ENCODE peak calls at places on chromosome 10, in six cellular contexts. T, Q, A, C, H and X are unnamed samples.

GRCh38 chr10:89369142-89370105 is 8.4 kb upstream of the IFIT1B start:
- DNase-seq in T (no peak), Q (no peak), A (peak; percentile 49), C (peak; percentile 35), H (no peak), X (peak; percentile 60)

GRCh38 chr10:124971276-124971675 is 29.4 kb downstream of the ZRANB1 start:
- DNase-seq in T (no peak), Q (no peak), A (no peak), C (no peak), H (no peak), X (no peak)

GRCh38 chr10:19629559-19629958 is 186.7 kb upstream of the PLXDC2 start:
- DNase-seq in T (peak; percentile 44), Q (peak; percentile 67), A (peak; percentile 71), C (peak; percentile 24), H (no peak), X (peak; percentile 67)

GRCh38 chr10:59857921-59858320 is 48.4 kb downstream of the CCDC6 start:
- DNase-seq in T (no peak), Q (no peak), A (no peak), C (no peak), H (no peak), X (no peak)

GRCh38 chr10:34808789-34809745 is 6.0 kb downstream of the PARD3 start:
- DNase-seq in T (peak; percentile 67), Q (peak; percentile 44), A (peak; percentile 73), C (peak; percentile 43), H (no peak), X (peak; percentile 43)

GRCh38 chr10:133391761-133392518 is 2.0 kb upstream of the MTG1 start:
- DNase-seq in T (no peak), Q (no peak), A (no peak), C (no peak), H (no peak), X (no peak)

GRCh38 chr10:119737827-119738226 is 12.0 kb downstream of the INPP5F start:
- DNase-seq in T (no peak), Q (no peak), A (peak; percentile 84), C (peak; percentile 80), H (no peak), X (peak; percentile 88)

GRCh38 chr10:114042895-114043531 is 653 bp upstream of the ADRB1 start:
- DNase-seq in T (peak; percentile 61), Q (no peak), A (peak; percentile 55), C (peak; percentile 33), H (peak; percentile 70), X (peak; percentile 4)

GRCh38 chr10:108583827-108584226 is 1339.5 kb downstream of the XPNPEP1 start:
- DNase-seq in T (no peak), Q (no peak), A (no peak), C (no peak), H (no peak), X (no peak)

GRCh38 chr10:44310762-44311562 is 73.9 kb downstream of the CXCL12 start:
- DNase-seq in T (peak; percentile 93), Q (peak; percentile 80), A (peak; percentile 79), C (peak; percentile 87), H (peak; percentile 94), X (peak; percentile 79)

GRCh38 chr10:86391986-86392722 is 25.6 kb upstream of the GRID1 start:
- DNase-seq in T (no peak), Q (no peak), A (no peak), C (no peak), H (peak; percentile 40), X (no peak)

DNA sequence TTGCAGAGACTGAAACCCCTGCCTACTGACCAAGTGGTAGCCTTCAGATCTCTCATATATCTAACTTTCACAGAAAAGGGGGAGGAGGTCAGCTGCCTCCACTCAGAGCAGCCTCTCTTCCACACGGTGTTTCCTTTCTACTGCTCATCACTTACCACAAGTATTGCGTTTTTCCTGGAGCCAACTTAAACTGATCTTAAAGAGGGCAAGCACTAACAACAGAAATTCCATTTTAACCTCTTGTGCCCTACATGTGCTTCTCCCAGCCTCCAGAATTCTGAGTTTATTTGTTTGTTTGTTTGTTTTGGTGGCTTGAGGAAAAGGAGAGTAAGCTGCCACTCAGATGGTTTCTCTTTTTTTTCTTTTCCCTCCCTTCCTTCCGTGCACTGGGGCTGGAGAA is 19.1 kb downstream of the SKIDA1 start:
- DNase-seq in T (no peak), Q (no peak), A (peak; percentile 61), C (no peak), H (no peak), X (no peak)
- H4K91ac ChIP-seq in T (no peak overlapping the region), Q (no peak overlapping the region), A (no peak overlapping the region), C (no peak overlapping the region), H (no peak overlapping the region), X (no peak overlapping the region)

DNA sequence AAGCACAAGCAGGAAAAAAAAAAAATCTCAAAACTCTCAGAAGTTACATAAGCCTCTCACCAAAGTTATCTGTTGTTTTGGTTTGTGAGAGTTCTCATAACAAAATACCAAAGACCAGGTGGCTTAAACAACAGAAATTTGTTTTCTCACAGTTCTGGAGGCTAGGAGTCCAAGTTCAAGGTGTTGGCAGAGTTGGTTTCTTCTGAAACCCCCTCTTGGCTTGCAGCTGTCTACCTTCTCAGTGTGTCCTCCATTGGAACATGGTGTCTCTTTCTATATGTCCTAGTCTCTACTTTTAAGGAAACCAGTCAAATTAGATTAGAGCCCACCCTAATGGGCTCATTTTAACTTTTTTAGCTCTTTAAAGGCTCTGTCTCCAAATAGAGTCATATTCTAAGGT is 44.9 kb downstream of the TNKS2 start:
- DNase-seq in T (no peak), Q (no peak), A (no peak), C (no peak), H (no peak), X (no peak)
- H4K91ac ChIP-seq in T (no peak overlapping the region), Q (no peak overlapping the region), A (no peak overlapping the region), C (no peak overlapping the region), H (no peak overlapping the region), X (no peak overlapping the region)

GRCh38 chr10:49662169-49662830 is 17.2 kb upstream of the C10orf53 start:
- DNase-seq in T (no peak), Q (no peak), A (no peak), C (no peak), H (no peak), X (no peak)

GRCh38 chr10:49666054-49666453 is 13.4 kb upstream of the C10orf53 start:
- DNase-seq in T (no peak), Q (no peak), A (no peak), C (no peak), H (peak; percentile 22), X (no peak)

GRCh38 chr10:49663596-49663995 is 15.9 kb upstream of the C10orf53 start:
- DNase-seq in T (no peak), Q (no peak), A (no peak), C (no peak), H (no peak), X (no peak)

GRCh38 chr10:49664842-49665355 is 14.6 kb upstream of the C10orf53 start:
- DNase-seq in T (peak; percentile 24), Q (no peak), A (no peak), C (no peak), H (peak; percentile 29), X (no peak)

DNA sequence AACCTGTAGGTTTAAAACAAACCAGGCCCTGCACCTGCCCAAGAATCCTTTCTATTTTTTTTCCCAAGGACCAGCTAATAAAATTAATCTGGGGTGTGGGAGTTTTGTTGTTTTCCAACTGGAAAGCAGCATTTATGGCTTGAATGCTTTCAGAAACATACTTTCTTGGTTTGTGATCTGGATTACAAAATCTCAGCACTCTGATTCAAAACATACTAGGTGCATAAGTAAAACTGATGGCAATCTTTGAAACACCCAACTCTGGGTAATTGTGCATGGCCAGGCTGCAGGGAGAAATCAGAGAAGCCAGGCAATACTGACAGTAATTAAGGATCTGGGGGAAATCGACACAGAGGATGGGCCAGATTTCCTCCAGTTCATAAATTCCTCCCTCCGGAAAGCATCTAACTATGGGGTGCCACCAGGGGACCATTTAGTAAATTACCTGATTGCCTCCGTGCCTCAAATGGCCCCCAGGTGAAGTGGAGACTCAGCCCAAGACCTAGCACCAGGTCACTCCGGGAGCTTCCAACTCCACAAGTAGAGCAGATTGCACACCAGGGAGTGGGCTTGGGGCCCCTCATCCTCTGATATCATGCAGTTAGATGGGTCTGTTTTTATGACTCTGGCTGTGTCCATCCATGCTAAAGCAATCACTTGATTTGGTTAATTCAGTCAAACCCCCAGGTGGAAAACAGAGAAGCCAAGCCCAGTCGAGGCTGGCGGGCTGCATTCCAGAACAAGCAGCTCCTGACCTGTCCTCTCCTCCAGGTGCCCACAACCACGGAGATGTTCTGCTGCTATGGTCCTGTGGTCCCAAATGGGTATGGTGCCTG is 15.2 kb upstream of the C10orf53 start:
- DNase-seq in T (no peak), Q (no peak), A (no peak), C (no peak), H (peak; percentile 29), X (no peak)
- H4K91ac ChIP-seq in T (no peak overlapping the region), Q (no peak overlapping the region), A (no peak overlapping the region), C (no peak overlapping the region), H (no peak overlapping the region), X (no peak overlapping the region)

GRCh38 chr10:53754851-53755250 is 982.3 kb upstream of the MBL2 start:
- DNase-seq in T (no peak), Q (no peak), A (peak; percentile 13), C (no peak), H (no peak), X (no peak)
- H4K91ac ChIP-seq in T (no peak overlapping the region), Q (no peak overlapping the region), A (no peak overlapping the region), C (no peak overlapping the region), H (no peak overlapping the region), X (no peak overlapping the region)

GRCh38 chr10:102312683-102313082 is 67.4 kb downstream of the GBF1 start:
- DNase-seq in T (no peak), Q (no peak), A (peak; percentile 24), C (no peak), H (no peak), X (peak; percentile 59)
- H4K91ac ChIP-seq in T (no peak overlapping the region), Q (no peak overlapping the region), A (no peak overlapping the region), C (no peak overlapping the region), H (no peak overlapping the region), X (no peak overlapping the region)

GRCh38 chr10:63922714-63923317 is 401.6 kb downstream of the REEP3 start:
- DNase-seq in T (no peak), Q (no peak), A (no peak), C (no peak), H (no peak), X (no peak)
- H4K91ac ChIP-seq in T (no peak overlapping the region), Q (no peak overlapping the region), A (no peak overlapping the region), C (no peak overlapping the region), H (no peak overlapping the region), X (no peak overlapping the region)

GRCh38 chr10:71584902-71585578 is 134.5 kb downstream of the C10orf105 start:
- DNase-seq in T (no peak), Q (no peak), A (peak; percentile 14), C (no peak), H (no peak), X (peak; percentile 20)
- H4K91ac ChIP-seq in T (no peak overlapping the region), Q (no peak overlapping the region), A (no peak overlapping the region), C (no peak overlapping the region), H (no peak overlapping the region), X (no peak overlapping the region)

DNA sequence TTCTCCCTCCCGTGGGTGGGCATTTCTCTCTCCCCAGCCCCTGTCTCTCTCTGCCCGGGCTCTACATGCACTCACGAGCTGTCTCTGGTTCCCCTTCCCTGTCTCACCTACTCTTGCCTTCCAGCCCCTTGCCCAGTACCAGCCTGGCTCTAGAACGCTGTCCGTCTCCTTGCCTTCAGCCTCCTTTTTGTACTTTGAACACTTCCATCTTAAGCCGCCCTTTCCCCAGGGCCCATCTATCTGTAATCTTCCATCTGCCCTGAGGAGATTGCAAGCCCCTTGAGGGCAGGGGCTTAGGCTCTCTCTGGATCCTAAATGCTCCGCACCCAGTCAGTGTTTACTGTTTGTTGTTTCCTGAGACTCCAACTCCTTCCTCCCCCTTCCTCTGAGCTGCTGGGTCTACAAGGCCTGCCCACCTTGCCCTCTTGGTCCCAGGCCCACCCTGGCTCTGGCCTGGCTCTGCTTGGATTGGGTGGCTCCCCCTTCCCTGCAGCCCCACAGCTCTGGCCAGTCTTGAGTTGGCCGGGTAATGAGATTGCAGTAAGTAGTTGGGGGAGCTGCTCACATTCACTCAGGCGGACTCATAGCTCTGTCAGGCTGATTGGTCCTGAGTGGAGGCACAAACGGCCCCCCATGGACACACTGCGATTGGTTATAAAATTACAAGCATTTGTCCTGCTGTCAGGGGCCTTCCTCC is 28.3 kb downstream of the POLL start:
- DNase-seq in T (peak; percentile 22), Q (no peak), A (no peak), C (no peak), H (peak; percentile 41), X (no peak)
- H4K91ac ChIP-seq in T (no peak overlapping the region), Q (no peak overlapping the region), A (no peak overlapping the region), C (no peak overlapping the region), H (no peak overlapping the region), X (no peak overlapping the region)